ENCODE peak calls at places on chromosomes 5 and 9, in eight cellular contexts. T, Z, B, H, D, E, P and I are unnamed samples.

GRCh38 chr5:52521236-52521635 is 266.5 kb upstream of the ITGA1 start:
- DNase-seq in D (no peak), T (no peak), Z (no peak), E (no peak), B (no peak), P (no peak), H (no peak), I (no peak)

GRCh38 chr9:15299374-15299939 is 7.6 kb downstream of the TTC39B start:
- DNase-seq in Z (no peak), E (peak), T (no peak), P (no peak), B (no peak), D (peak), H (no peak), I (no peak)

GRCh38 chr5:131169810-131170539 is 769 bp upstream of the LYRM7 start:
- DNase-seq in T (peak), H (no peak), P (no peak), D (no peak), E (no peak), Z (peak), B (no peak), I (no peak)

GRCh38 chr9:19154135-19154612 is 26.9 kb upstream of the PLIN2 start:
- DNase-seq in Z (peak), D (no peak), B (peak), P (peak), H (peak), T (peak), E (no peak), I (peak)

GRCh38 chr9:89350988-89351557 is 32.8 kb downstream of the SECISBP2 start:
- DNase-seq in B (no peak), P (no peak), E (no peak), Z (no peak), T (no peak), D (no peak), H (no peak), I (no peak)

GRCh38 chr5:79795764-79796398 is 106.2 kb downstream of the CMYA5 start:
- DNase-seq in E (no peak), B (peak), H (no peak), Z (peak), P (peak), D (no peak), T (no peak), I (peak)

GRCh38 chr9:96654450-96655197 is 493 bp downstream of the PRXL2C start:
- DNase-seq in B (peak), D (peak), H (no peak), Z (peak), T (peak), P (peak), E (no peak), I (peak)

GRCh38 chr9:129481424-129481823 is 139.5 kb downstream of the C9orf50 start:
- DNase-seq in T (no peak), E (no peak), B (no peak), Z (no peak), D (no peak), H (no peak), P (peak), I (no peak)

GRCh38 chr9:86975086-86975485 is 27.8 kb upstream of the GAS1 start:
- DNase-seq in T (peak), B (no peak), Z (no peak), P (no peak), D (no peak), H (no peak), E (no peak), I (peak)

GRCh38 chr5:126044111-126044668 is 379.0 kb upstream of the GRAMD2B start:
- DNase-seq in H (peak), Z (peak), B (peak), P (peak), T (peak), E (no peak), D (no peak), I (peak)

GRCh38 chr9:114238471-114238870 is 83.1 kb downstream of the COL27A1 start:
- DNase-seq in T (no peak), D (no peak), H (no peak), P (peak), E (no peak), Z (peak), B (no peak), I (no peak)

GRCh38 chr5:14577964-14578363 is 3.6 kb upstream of the OTULINL start:
- DNase-seq in E (no peak), D (no peak), B (no peak), T (no peak), H (no peak), Z (no peak), P (no peak), I (no peak)

GRCh38 chr9:96417610-96418073 is 528 bp downstream of the ZNF367 start:
- DNase-seq in D (no peak), T (peak), Z (no peak), B (peak), P (no peak), H (no peak), E (no peak), I (no peak)

GRCh38 chr9:83197611-83198010 is 134.7 kb upstream of the RASEF start:
- DNase-seq in P (no peak), Z (no peak), T (no peak), D (no peak), E (no peak), B (no peak), H (no peak), I (no peak)

GRCh38 chr5:170651902-170652301 is 131.6 kb upstream of the GABRP start:
- DNase-seq in Z (no peak), H (no peak), P (no peak), D (no peak), E (no peak), B (no peak), T (no peak), I (no peak)

GRCh38 chr5:154972476-154973080 is 31.7 kb downstream of the MRPL22 start:
- DNase-seq in T (peak), B (no peak), E (peak), Z (peak), H (no peak), D (peak), P (peak), I (peak)

GRCh38 chr9:85004818-85005413 is 335.4 kb downstream of the NTRK2 start:
- DNase-seq in B (no peak), P (no peak), T (no peak), H (no peak), E (no peak), D (no peak), Z (no peak), I (no peak)

GRCh38 chr9:22452415-22453010 is 5.9 kb downstream of the DMRTA1 start:
- DNase-seq in E (peak), H (no peak), B (peak), P (peak), T (peak), D (peak), Z (peak), I (peak)

GRCh38 chr9:36905101-36906066 is 128.7 kb downstream of the PAX5 start:
- DNase-seq in T (no peak), Z (no peak), D (no peak), H (no peak), E (no peak), B (no peak), P (no peak), I (no peak)

GRCh38 chr5:107359033-107359915 is 311.5 kb downstream of the EFNA5 start:
- DNase-seq in D (no peak), P (no peak), B (no peak), T (peak), E (peak), H (no peak), Z (peak), I (peak)

GRCh38 chr9:33289501-33289900 is 815 bp upstream of the NFX1 start:
- DNase-seq in H (no peak), B (peak), E (no peak), P (peak), T (peak), D (peak), Z (peak), I (peak)

GRCh38 chr5:73446631-73447233 is 1.8 kb downstream of the FOXD1 start:
- DNase-seq in Z (no peak), B (no peak), T (peak), H (no peak), D (no peak), P (no peak), E (no peak), I (no peak)

GRCh38 chr9:127283917-127284316 is 19.3 kb downstream of the GARNL3 start:
- DNase-seq in P (peak), B (peak), E (peak), D (peak), T (peak), H (no peak), Z (peak), I (peak)

GRCh38 chr5:66242050-66242449 is 98.0 kb downstream of the SREK1 start:
- DNase-seq in D (no peak), H (no peak), Z (peak), B (no peak), T (no peak), P (no peak), E (no peak), I (no peak)

GRCh38 chr5:141793881-141794280 is 84.3 kb downstream of the PCDH1 start:
- DNase-seq in P (no peak), E (no peak), D (no peak), H (no peak), B (no peak), T (no peak), Z (no peak), I (no peak)

GRCh38 chr9:100525563-100525962 is 52.3 kb upstream of the CAVIN4 start:
- DNase-seq in B (no peak), E (no peak), D (no peak), H (no peak), Z (no peak), P (no peak), T (no peak), I (no peak)

GRCh38 chr5:160438316-160439204 is 16.9 kb downstream of the PTTG1 start:
- DNase-seq in T (peak), Z (peak), B (peak), E (peak), D (peak), H (no peak), P (peak), I (peak)

GRCh38 chr5:95191330-95191729 is 93.6 kb downstream of the MCTP1 start:
- DNase-seq in T (no peak), Z (no peak), B (no peak), H (no peak), E (no peak), P (no peak), D (no peak), I (no peak)

GRCh38 chr5:24749701-24750100 is 104.9 kb upstream of the CDH10 start:
- DNase-seq in T (no peak), P (no peak), E (no peak), H (no peak), D (no peak), B (no peak), Z (peak), I (peak)

GRCh38 chr5:143124593-143124992 is 278.9 kb downstream of the NR3C1 start:
- DNase-seq in P (no peak), B (no peak), Z (no peak), H (no peak), D (no peak), E (no peak), T (no peak), I (no peak)

GRCh38 chr5:139394123-139394653 is 716 bp downstream of the PROB1 start:
- DNase-seq in B (peak), Z (no peak), H (no peak), P (peak), T (peak), D (peak), E (peak), I (no peak)
- H3K4me3 ChIP-seq in B (no peak), Z (peak), H (peak), P (peak), T (peak), D (peak), E (peak), I (peak)

DNA sequence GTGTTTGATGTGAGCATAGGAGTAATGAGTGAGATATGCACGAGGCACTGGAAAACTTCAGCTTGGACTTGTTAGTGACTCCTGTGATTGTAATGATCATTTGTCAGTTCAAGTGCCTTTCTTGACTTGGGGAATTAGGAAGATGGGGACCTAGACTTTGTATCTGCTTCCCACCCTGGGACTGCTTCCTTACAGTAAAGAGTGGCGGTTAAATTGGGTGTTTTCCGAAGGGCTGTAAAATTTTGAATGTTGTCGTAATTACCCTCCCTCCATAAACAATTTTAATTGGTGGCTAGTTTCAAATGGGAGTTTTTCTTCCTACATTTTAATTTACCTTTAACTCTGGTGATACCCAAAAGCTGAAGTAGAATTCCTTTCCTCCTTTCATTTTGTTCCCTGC is 23.5 kb upstream of the FAM120AOS start:
- DNase-seq in P (no peak), H (no peak), D (no peak), B (no peak), T (no peak), Z (no peak), E (no peak), I (no peak)
- H3K4me3 ChIP-seq in P (no peak), H (no peak), D (no peak), B (no peak), T (no peak), Z (no peak), E (no peak), I (no peak)

GRCh38 chr9:4741365-4742031 is 496 bp upstream of the AK3 start:
- DNase-seq in Z (peak), B (peak), D (peak), P (peak), E (peak), T (peak), H (no peak), I (no peak)

GRCh38 chr9:4740623-4741364 is at the start of gene AK3:
- DNase-seq in D (peak), P (peak), Z (peak), E (peak), T (peak), B (peak), H (peak), I (peak)

GRCh38 chr9:4739587-4740372 is 1.2 kb downstream of the AK3 start:
- DNase-seq in T (peak), P (peak), H (no peak), B (no peak), D (peak), Z (peak), E (peak), I (no peak)

GRCh38 chr9:4740373-4740622 is 704 bp downstream of the AK3 start:
- DNase-seq in H (no peak), P (no peak), Z (peak), E (no peak), D (no peak), T (no peak), B (no peak), I (no peak)

DNA sequence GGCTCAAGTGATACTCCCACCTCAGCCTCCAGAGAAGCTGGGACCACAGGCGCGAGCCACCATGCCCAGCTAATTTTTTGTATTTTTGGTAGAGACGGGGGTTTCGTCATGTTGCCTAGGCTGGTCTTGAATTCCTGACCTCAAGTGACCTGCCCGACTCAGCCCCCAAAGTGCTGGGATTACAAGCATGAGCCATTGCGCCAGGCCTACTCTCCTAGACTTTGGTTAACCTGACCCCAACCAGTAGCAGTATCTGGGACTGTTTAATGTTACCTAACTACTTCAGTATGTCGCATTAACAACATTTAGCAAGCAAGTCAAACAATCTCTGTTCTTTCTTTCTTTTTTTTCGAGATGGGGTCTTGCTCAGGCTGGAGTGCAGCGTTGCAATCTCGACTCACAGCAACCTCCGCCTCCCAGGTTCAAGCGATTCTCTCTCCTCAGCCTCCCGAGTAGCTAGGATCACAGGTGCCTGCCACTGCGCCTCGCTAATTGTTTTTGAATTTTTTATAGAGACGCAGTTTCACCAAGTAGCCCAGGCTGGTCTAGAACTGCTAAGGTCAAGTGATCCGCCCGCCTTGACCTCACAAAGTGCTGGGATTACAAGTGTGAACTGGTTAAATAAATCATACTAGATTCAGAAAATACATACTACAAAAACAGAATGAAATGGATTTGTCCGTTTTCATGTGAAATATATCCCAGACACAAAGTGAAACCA is 2.0 kb downstream of the AK3 start:
- DNase-seq in P (peak), T (peak), H (no peak), E (no peak), D (no peak), B (no peak), Z (no peak), I (no peak)
- H3K4me3 ChIP-seq in P (peak), T (peak), H (peak), E (peak), D (peak), B (no peak), Z (peak), I (peak)

GRCh38 chr9:2838984-2839367 is 4.9 kb downstream of the PUM3 start:
- DNase-seq in Z (no peak), B (no peak), P (no peak), T (no peak), E (no peak), H (no peak), D (no peak), I (no peak)

GRCh38 chr9:2837915-2838314 is 6.0 kb downstream of the PUM3 start:
- DNase-seq in H (no peak), Z (peak), T (peak), P (no peak), E (no peak), D (peak), B (no peak), I (peak)

GRCh38 chr9:2833096-2833495 is 10.8 kb downstream of the PUM3 start:
- DNase-seq in E (no peak), Z (peak), T (no peak), D (no peak), H (no peak), B (no peak), P (no peak), I (no peak)

GRCh38 chr9:2838356-2838983 is 5.4 kb downstream of the PUM3 start:
- DNase-seq in B (no peak), E (no peak), D (no peak), Z (peak), T (peak), H (no peak), P (no peak), I (peak)
- H3K4me3 ChIP-seq in B (no peak), E (no peak), D (no peak), Z (peak), T (peak), H (no peak), P (no peak), I (peak)

GRCh38 chr5:93790401-93790800 is 49.0 kb upstream of the POU5F2 start:
- DNase-seq in D (no peak), H (no peak), E (no peak), T (peak), P (no peak), Z (peak), B (no peak), I (peak)

GRCh38 chr5:93787598-93787997 is 46.2 kb upstream of the POU5F2 start:
- DNase-seq in D (no peak), T (peak), Z (no peak), B (no peak), E (no peak), H (no peak), P (no peak), I (no peak)

GRCh38 chr5:93791520-93791972 is 50.1 kb upstream of the POU5F2 start:
- DNase-seq in B (no peak), E (no peak), T (no peak), H (no peak), Z (peak), D (no peak), P (peak), I (no peak)

GRCh38 chr5:93793159-93793781 is 51.9 kb upstream of the POU5F2 start:
- DNase-seq in B (no peak), D (no peak), H (no peak), E (no peak), P (no peak), T (no peak), Z (no peak), I (no peak)

GRCh38 chr5:93789173-93790070 is 48.0 kb upstream of the POU5F2 start:
- DNase-seq in Z (peak), D (no peak), P (no peak), H (peak), T (peak), B (no peak), E (no peak), I (peak)
- H3K4me3 ChIP-seq in Z (no peak), D (no peak), P (no peak), H (no peak), T (no peak), B (no peak), E (no peak), I (no peak)

DNA sequence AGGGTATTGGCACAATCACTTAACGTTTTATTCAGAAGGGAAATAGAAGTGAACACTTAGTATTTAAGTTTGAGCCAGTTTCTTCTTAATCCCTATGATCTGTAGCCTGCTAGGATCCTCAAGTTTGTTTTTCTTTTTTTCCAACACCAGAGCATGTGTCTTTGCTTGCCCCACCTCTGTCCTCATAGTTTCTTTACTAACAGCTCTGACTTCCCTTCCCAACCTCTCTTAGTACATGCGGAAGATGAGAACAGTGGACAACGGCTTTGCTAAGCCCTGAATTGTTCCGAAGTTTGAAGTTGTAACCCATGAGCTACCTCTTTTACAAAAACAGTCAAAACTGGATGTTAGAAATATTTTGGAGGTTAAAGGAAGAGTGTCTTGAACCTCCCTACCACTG is 61.7 kb upstream of the TAF11L2 start:
- DNase-seq in P (no peak), Z (no peak), B (no peak), T (no peak), E (no peak), H (no peak), D (no peak), I (peak)
- H3K4me3 ChIP-seq in P (no peak), Z (no peak), B (no peak), T (peak), E (peak), H (no peak), D (no peak), I (peak)